ENCODE peak calls at places on chromosomes 16 and 17, in six cellular contexts. One of them, this sample, is unnamed.

GRCh38 chr16:81678326-81679095 is 100.6 kb upstream of the PLCG2 start:
- DNase-seq in psoas muscle: no peak
- DNase-seq in A549: no peak
- DNase-seq in AG09309: no peak
- DNase-seq in AG10803: no peak
- DNase-seq in left lung: no peak
- DNase-seq in this sample: no peak

GRCh38 chr17:66337866-66338472 is 35.6 kb downstream of the PRKCA start:
- DNase-seq in AG09309: peak; percentile 3
- DNase-seq in AG10803: no peak
- DNase-seq in left lung: no peak
- DNase-seq in A549: no peak
- DNase-seq in psoas muscle: no peak
- DNase-seq in this sample: no peak

GRCh38 chr16:63331111-63331510 is 1294.9 kb upstream of the CDH8 start:
- DNase-seq in left lung: no peak
- DNase-seq in psoas muscle: no peak
- DNase-seq in AG10803: no peak
- DNase-seq in AG09309: no peak
- DNase-seq in A549: no peak
- DNase-seq in this sample: no peak

GRCh38 chr17:33038740-33039139 is 47.1 kb downstream of the SPACA3 start:
- DNase-seq in left lung: no peak
- DNase-seq in psoas muscle: no peak
- DNase-seq in A549: peak; percentile 57
- DNase-seq in AG10803: peak; percentile 40
- DNase-seq in AG09309: no peak
- DNase-seq in this sample: peak; percentile 37

GRCh38 chr17:44002141-44002848 is 2.1 kb upstream of the NAGS start:
- DNase-seq in A549: no peak
- DNase-seq in psoas muscle: peak; percentile 28
- DNase-seq in AG09309: peak; percentile 65
- DNase-seq in left lung: no peak
- DNase-seq in AG10803: peak; percentile 90
- DNase-seq in this sample: peak; percentile 95

GRCh38 chr17:1056761-1057160 is 59.8 kb downstream of the TIMM22 start:
- DNase-seq in AG09309: no peak
- DNase-seq in left lung: no peak
- DNase-seq in psoas muscle: peak; percentile 40
- DNase-seq in AG10803: no peak
- DNase-seq in A549: no peak
- DNase-seq in this sample: no peak

GRCh38 chr17:38749222-38750043 is 1.3 kb upstream of the PCGF2 start:
- DNase-seq in left lung: peak; percentile 90
- DNase-seq in AG10803: peak; percentile 50
- DNase-seq in psoas muscle: peak; percentile 90
- DNase-seq in AG09309: no peak
- DNase-seq in A549: peak; percentile 65
- DNase-seq in this sample: peak; percentile 60

GRCh38 chr16:30658731-30659506 is 688 bp downstream of the FBRS start:
- DNase-seq in left lung: peak; percentile 82
- DNase-seq in psoas muscle: peak; percentile 93
- DNase-seq in AG09309: peak; percentile 91
- DNase-seq in AG10803: peak; percentile 98
- DNase-seq in A549: peak; percentile 78
- DNase-seq in this sample: peak; percentile 95

GRCh38 chr17:78120971-78121800 is 7.4 kb downstream of the TMC6 start:
- DNase-seq in left lung: no peak
- DNase-seq in AG10803: no peak
- DNase-seq in psoas muscle: no peak
- DNase-seq in A549: no peak
- DNase-seq in AG09309: no peak
- DNase-seq in this sample: no peak

DNA sequence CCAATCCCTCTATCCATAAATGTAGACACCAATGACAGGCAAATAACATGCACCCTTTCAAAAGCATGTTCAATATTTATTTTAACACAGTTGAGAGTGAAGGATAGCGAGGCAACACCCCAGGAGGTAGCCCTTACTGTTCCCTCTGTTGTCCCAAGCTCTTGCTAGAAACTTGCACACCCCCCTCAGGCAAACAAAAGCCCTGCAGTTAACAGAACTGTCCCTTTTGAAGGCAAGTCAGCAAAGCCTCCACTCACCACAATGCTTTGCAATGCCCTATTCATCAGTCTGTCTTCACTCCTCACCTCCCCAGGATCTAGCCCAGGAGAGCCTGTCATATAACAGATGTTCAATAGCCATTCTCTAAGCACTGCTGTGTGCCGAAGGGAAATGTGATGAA is 3.5 kb upstream of the CNEP1R1 start:
- DNase-seq in A549: no peak
- DNase-seq in AG09309: no peak
- DNase-seq in AG10803: peak; percentile 6
- DNase-seq in psoas muscle: no peak
- DNase-seq in left lung: no peak
- DNase-seq in this sample: peak; percentile 26
- TF ChIP-seq CTCF in A549: no peak
- TF ChIP-seq CTCF in AG09309: peak; percentile 22
- TF ChIP-seq CTCF in AG10803: peak; percentile 24
- TF ChIP-seq CTCF in psoas muscle: no peak
- TF ChIP-seq CTCF in left lung: no peak
- TF ChIP-seq CTCF in this sample: peak; percentile 6

GRCh38 chr17:20992416-20992815 is 50.4 kb downstream of the USP22 start:
- DNase-seq in AG09309: no peak
- DNase-seq in psoas muscle: peak; percentile 48
- DNase-seq in left lung: no peak
- DNase-seq in A549: no peak
- DNase-seq in AG10803: no peak
- DNase-seq in this sample: no peak
- H3K4me3 ChIP-seq in AG09309: no peak overlapping the region
- H3K4me3 ChIP-seq in psoas muscle: peak overlapping the region; percentile 32
- H3K4me3 ChIP-seq in left lung: no peak overlapping the region
- H3K4me3 ChIP-seq in A549: no peak overlapping the region
- H3K4me3 ChIP-seq in AG10803: no peak overlapping the region
- H3K4me3 ChIP-seq in this sample: no peak overlapping the region

DNA sequence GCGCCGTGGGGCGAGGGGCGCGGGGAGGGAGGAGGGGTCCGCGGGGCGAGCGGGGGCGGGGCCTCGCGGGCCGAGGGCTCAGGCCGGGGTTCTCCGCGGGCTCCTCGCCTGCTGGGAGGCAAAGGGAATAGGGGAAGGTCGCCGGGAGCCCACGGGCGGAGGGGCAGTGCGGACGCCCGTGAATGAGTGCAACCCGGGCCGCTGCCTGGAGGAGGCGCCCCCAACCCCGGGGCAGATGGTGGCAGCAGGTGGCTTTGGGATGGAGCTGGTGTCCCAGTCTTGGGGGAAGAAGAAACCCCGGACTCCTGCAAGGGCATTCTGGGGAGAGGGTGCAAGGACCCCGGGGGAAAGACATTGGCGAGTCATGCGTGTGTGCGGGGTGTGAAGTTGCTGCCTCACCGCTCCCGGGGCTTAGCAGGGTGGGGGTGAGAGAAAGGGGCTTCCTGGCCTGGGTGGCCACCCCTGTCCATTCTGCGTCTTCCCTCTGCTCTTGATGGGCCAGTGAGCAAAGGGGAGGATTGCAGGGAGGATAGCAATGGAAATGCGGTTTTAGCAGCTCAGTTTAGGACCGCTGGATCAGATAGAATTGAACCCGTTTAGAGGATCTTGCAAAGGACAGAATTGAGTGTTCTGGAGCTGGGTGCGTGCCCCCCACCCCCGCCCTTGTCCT is 508 bp downstream of the KIAA0513 start:
- DNase-seq in psoas muscle: no peak
- DNase-seq in AG10803: no peak
- DNase-seq in AG09309: no peak
- DNase-seq in A549: no peak
- DNase-seq in left lung: no peak
- DNase-seq in this sample: no peak
- TF ChIP-seq CTCF in psoas muscle: peak; percentile 17
- TF ChIP-seq CTCF in AG10803: peak; percentile 12
- TF ChIP-seq CTCF in AG09309: peak; percentile 30
- TF ChIP-seq CTCF in A549: no peak
- TF ChIP-seq CTCF in left lung: no peak
- TF ChIP-seq CTCF in this sample: no peak

GRCh38 chr16:86632206-86632605 is 53.9 kb downstream of the FOXL1 start:
- DNase-seq in A549: no peak
- DNase-seq in left lung: no peak
- DNase-seq in AG09309: no peak
- DNase-seq in psoas muscle: no peak
- DNase-seq in AG10803: no peak
- DNase-seq in this sample: no peak
- H3K4me3 ChIP-seq in A549: no peak overlapping the region
- H3K4me3 ChIP-seq in left lung: no peak overlapping the region
- H3K4me3 ChIP-seq in AG09309: no peak overlapping the region
- H3K4me3 ChIP-seq in psoas muscle: no peak overlapping the region
- H3K4me3 ChIP-seq in AG10803: no peak overlapping the region
- H3K4me3 ChIP-seq in this sample: no peak overlapping the region

GRCh38 chr17:12665263-12666210 is at the start of gene MYOCD:
- DNase-seq in AG09309: no peak
- DNase-seq in A549: peak; percentile 48
- DNase-seq in left lung: no peak
- DNase-seq in psoas muscle: peak; percentile 61
- DNase-seq in AG10803: no peak
- DNase-seq in this sample: no peak
- TF ChIP-seq CTCF in AG09309: no peak
- TF ChIP-seq CTCF in A549: no peak
- TF ChIP-seq CTCF in left lung: no peak
- TF ChIP-seq CTCF in psoas muscle: no peak
- TF ChIP-seq CTCF in AG10803: no peak
- TF ChIP-seq CTCF in this sample: no peak

GRCh38 chr17:62816282-62816839 is 8.2 kb upstream of the MARCHF10 start:
- DNase-seq in AG09309: no peak
- DNase-seq in AG10803: peak; percentile 71
- DNase-seq in left lung: no peak
- DNase-seq in A549: no peak
- DNase-seq in psoas muscle: no peak
- DNase-seq in this sample: peak; percentile 53

GRCh38 chr17:62822080-62822904 is 14.2 kb upstream of the MARCHF10 start:
- DNase-seq in AG09309: no peak
- DNase-seq in psoas muscle: no peak
- DNase-seq in left lung: no peak
- DNase-seq in AG10803: no peak
- DNase-seq in A549: no peak
- DNase-seq in this sample: no peak

GRCh38 chr17:62818491-62818890 is 10.4 kb upstream of the MARCHF10 start:
- DNase-seq in AG09309: no peak
- DNase-seq in A549: no peak
- DNase-seq in left lung: no peak
- DNase-seq in psoas muscle: no peak
- DNase-seq in AG10803: no peak
- DNase-seq in this sample: no peak

GRCh38 chr17:62821213-62822079 is 13.3 kb upstream of the MARCHF10 start:
- DNase-seq in A549: no peak
- DNase-seq in AG10803: no peak
- DNase-seq in AG09309: no peak
- DNase-seq in left lung: no peak
- DNase-seq in psoas muscle: no peak
- DNase-seq in this sample: no peak

GRCh38 chr17:62819511-62820221 is 11.6 kb upstream of the MARCHF10 start:
- DNase-seq in left lung: peak; percentile 74
- DNase-seq in psoas muscle: peak; percentile 63
- DNase-seq in AG09309: peak; percentile 90
- DNase-seq in A549: peak; percentile 97
- DNase-seq in AG10803: peak; percentile 97
- DNase-seq in this sample: peak; percentile 99
- H3K4me3 ChIP-seq in left lung: no peak overlapping the region
- H3K4me3 ChIP-seq in psoas muscle: no peak overlapping the region
- H3K4me3 ChIP-seq in AG09309: peak overlapping the region; percentile 14
- H3K4me3 ChIP-seq in A549: no peak overlapping the region
- H3K4me3 ChIP-seq in AG10803: peak overlapping the region; percentile 47
- H3K4me3 ChIP-seq in this sample: peak overlapping the region; percentile 22

DNA sequence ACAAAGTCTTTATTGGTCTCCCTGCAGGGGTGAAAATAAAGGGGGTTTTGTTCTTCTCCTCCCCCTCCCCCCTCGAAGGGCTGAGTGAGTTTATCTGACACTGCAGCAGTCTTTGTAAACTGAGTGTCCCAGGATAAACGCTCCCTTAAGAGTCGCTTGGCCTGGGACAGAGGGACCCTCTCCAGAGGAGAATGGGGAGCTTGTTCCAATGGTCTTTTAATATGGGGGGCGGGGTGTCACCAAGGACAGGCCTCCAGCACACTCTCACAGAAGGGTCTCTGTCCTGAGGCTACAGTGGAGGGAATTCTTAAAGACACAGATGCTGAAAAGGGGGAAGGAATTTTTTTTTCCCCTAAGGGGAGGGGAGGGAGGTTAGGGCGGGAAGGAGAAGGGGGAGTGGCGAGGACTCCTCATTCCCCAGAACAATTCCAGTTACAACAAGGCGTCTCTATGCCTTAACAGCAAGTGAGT is 455.5 kb downstream of the SOX9 start:
- DNase-seq in AG09309: no peak
- DNase-seq in psoas muscle: no peak
- DNase-seq in AG10803: no peak
- DNase-seq in A549: no peak
- DNase-seq in left lung: no peak
- DNase-seq in this sample: no peak
- TF ChIP-seq CTCF in AG09309: no peak
- TF ChIP-seq CTCF in psoas muscle: no peak
- TF ChIP-seq CTCF in AG10803: no peak
- TF ChIP-seq CTCF in A549: no peak
- TF ChIP-seq CTCF in left lung: no peak
- TF ChIP-seq CTCF in this sample: no peak

DNA sequence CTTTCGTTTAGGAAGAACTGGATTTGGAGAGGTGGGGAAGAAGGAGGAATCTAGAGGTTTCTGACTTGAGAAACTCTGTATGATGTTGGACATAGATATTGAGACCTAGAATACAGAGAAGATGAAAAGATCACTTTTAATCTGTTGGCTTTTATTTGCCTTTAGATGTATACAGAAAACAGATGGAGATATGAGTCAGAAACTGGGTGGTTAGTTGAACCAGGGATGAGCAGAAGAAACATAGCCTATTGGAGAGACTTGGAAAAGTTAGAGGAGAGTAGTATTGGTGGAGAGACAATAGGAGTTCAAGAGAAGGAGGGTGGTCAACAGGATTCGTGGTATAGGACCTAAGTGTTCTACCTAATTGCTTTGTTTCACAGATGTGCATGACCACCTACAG is 5.1 kb downstream of the PHAF1 start:
- DNase-seq in left lung: no peak
- DNase-seq in AG10803: peak; percentile 13
- DNase-seq in A549: no peak
- DNase-seq in psoas muscle: no peak
- DNase-seq in AG09309: no peak
- DNase-seq in this sample: peak; percentile 58
- H3K4me3 ChIP-seq in left lung: no peak overlapping the region
- H3K4me3 ChIP-seq in AG10803: no peak overlapping the region
- H3K4me3 ChIP-seq in A549: no peak overlapping the region
- H3K4me3 ChIP-seq in psoas muscle: no peak overlapping the region
- H3K4me3 ChIP-seq in AG09309: no peak overlapping the region
- H3K4me3 ChIP-seq in this sample: no peak overlapping the region

This sample was measured in fibroblast of mammary gland.